ENCODE peak calls at places on chromosomes 3 and 15, in ten cellular contexts. K is AG20443; R is M059J; H is cerebellum; P is naive thymus-derived CD8-positive, alpha-beta T cell; Y is SJSA1; T is mesendoderm; F is astrocyte; A is SW480; M is GM23338. O is an unnamed sample.

GRCh38 chr3:129491794-129492193 is 36.6 kb upstream of the RHO start:
- DNase-seq in A (no peak), H (no peak), Y (peak; percentile 89), R (no peak), P (no peak), T (no peak), F (no peak), M (no peak), K (no peak), O (no peak)

GRCh38 chr15:89136818-89137772 is 48.8 kb downstream of the ABHD2 start:
- DNase-seq in K (peak; percentile 76), F (no peak), R (no peak), M (no peak), H (peak; percentile 87), T (no peak), Y (no peak), A (no peak), P (no peak), O (no peak)

GRCh38 chr3:120450261-120450913 is 405 bp downstream of the FSTL1 start:
- DNase-seq in A (peak; percentile 4), Y (no peak), F (no peak), M (peak; percentile 63), P (no peak), H (no peak), T (peak; percentile 61), K (peak; percentile 30), R (peak; percentile 63), O (no peak)

GRCh38 chr3:70225146-70225545 is 87.3 kb downstream of the MDFIC2 start:
- DNase-seq in H (no peak), A (no peak), K (no peak), T (no peak), M (no peak), R (no peak), F (no peak), P (no peak), Y (no peak), O (no peak)

GRCh38 chr3:21750831-21751391 is at the start of gene ZNF385D:
- DNase-seq in T (peak; percentile 97), F (peak; percentile 83), A (no peak), Y (no peak), P (no peak), R (peak; percentile 61), K (peak; percentile 78), M (peak; percentile 92), H (peak; percentile 55), O (no peak)

GRCh38 chr15:50358805-50359204 is 3.8 kb upstream of the GABPB1 start:
- DNase-seq in P (no peak), K (peak; percentile 45), H (no peak), R (peak; percentile 61), F (peak; percentile 36), A (peak; percentile 21), T (peak; percentile 83), Y (peak; percentile 44), M (peak; percentile 61), O (no peak)

GRCh38 chr3:125461896-125462295 is 58.1 kb downstream of the SNX4 start:
- DNase-seq in P (no peak), A (no peak), M (no peak), F (no peak), R (no peak), H (no peak), Y (no peak), T (no peak), K (no peak), O (no peak)

GRCh38 chr15:38085931-38086562 is 151.6 kb downstream of the TMCO5A start:
- DNase-seq in F (peak; percentile 89), Y (no peak), K (peak; percentile 37), R (peak; percentile 56), M (no peak), A (no peak), H (no peak), P (no peak), T (no peak), O (peak; percentile 81)

GRCh38 chr15:60722328-60723112 is 243.6 kb upstream of the ICE2 start:
- DNase-seq in T (no peak), P (no peak), F (no peak), Y (no peak), K (no peak), R (no peak), M (no peak), A (no peak), H (no peak), O (no peak)

GRCh38 chr3:193809106-193809505 is 216.1 kb downstream of the OPA1 start:
- DNase-seq in T (no peak), R (no peak), Y (no peak), M (no peak), K (no peak), P (no peak), F (no peak), H (no peak), A (no peak), O (no peak)

GRCh38 chr3:97340940-97341339 is 423.6 kb upstream of the ARL6 start:
- DNase-seq in T (peak; percentile 19), F (no peak), H (no peak), Y (no peak), P (no peak), M (peak; percentile 53), K (no peak), R (no peak), A (no peak), O (no peak)

GRCh38 chr3:140546649-140547048 is 131.2 kb upstream of the TRIM42 start:
- DNase-seq in A (no peak), F (no peak), R (peak; percentile 59), H (peak; percentile 2), P (no peak), T (peak; percentile 19), Y (no peak), K (no peak), M (peak; percentile 5), O (no peak)

GRCh38 chr15:40149339-40149738 is 11.5 kb upstream of the BUB1B start:
- DNase-seq in M (no peak), T (no peak), P (no peak), A (no peak), R (no peak), F (no peak), K (no peak), Y (no peak), H (no peak), O (no peak)

GRCh38 chr3:197546307-197547085 is 9.3 kb downstream of the BDH1 start:
- DNase-seq in R (no peak), P (no peak), F (no peak), A (no peak), M (no peak), H (no peak), T (no peak), Y (no peak), K (no peak), O (no peak)

GRCh38 chr3:138941259-138941885 is 5.6 kb downstream of the FOXL2 start:
- DNase-seq in F (no peak), H (no peak), K (no peak), P (no peak), A (peak; percentile 43), M (peak; percentile 86), R (peak; percentile 61), T (peak; percentile 83), Y (no peak), O (no peak)

GRCh38 chr3:188037965-188038581 is 115.9 kb upstream of the LPP start:
- DNase-seq in M (no peak), F (peak; percentile 57), A (peak; percentile 9), H (no peak), K (no peak), T (no peak), R (peak; percentile 83), Y (no peak), P (no peak), O (no peak)

GRCh38 chr15:44094776-44095175 is 100.3 kb downstream of the FRMD5 start:
- DNase-seq in H (no peak), T (no peak), Y (no peak), F (no peak), M (no peak), P (no peak), R (no peak), K (no peak), A (no peak), O (no peak)

GRCh38 chr3:184380627-184381260 is 890 bp downstream of the CHRD start:
- DNase-seq in A (no peak), F (no peak), H (no peak), M (no peak), K (peak; percentile 32), Y (no peak), P (no peak), R (no peak), T (no peak), O (no peak)

GRCh38 chr3:141275032-141275422 is 43.4 kb downstream of the PXYLP1 start:
- DNase-seq in P (no peak), M (no peak), T (no peak), H (no peak), Y (no peak), R (peak; percentile 97), K (peak; percentile 53), A (peak; percentile 49), F (peak; percentile 31), O (no peak)

GRCh38 chr3:124787490-124788195 is 57.4 kb downstream of the UMPS start:
- DNase-seq in P (no peak), M (no peak), T (no peak), R (peak; percentile 46), F (peak; percentile 73), Y (no peak), A (no peak), H (no peak), K (no peak), O (peak; percentile 93)

GRCh38 chr3:130528120-130528519 is 11.1 kb downstream of the COL6A6 start:
- DNase-seq in A (no peak), R (no peak), K (no peak), Y (no peak), H (no peak), P (no peak), M (no peak), F (no peak), T (no peak), O (no peak)

GRCh38 chr3:196323723-196324122 is 5.7 kb upstream of the DYNLT2B start:
- DNase-seq in Y (no peak), H (no peak), P (no peak), K (peak; percentile 36), T (peak; percentile 60), R (no peak), M (peak; percentile 71), A (no peak), F (no peak), O (no peak)

GRCh38 chr3:170740726-170741591 is 129.0 kb downstream of the RPL22L1 start:
- DNase-seq in M (no peak), K (peak; percentile 81), R (peak; percentile 97), P (no peak), A (peak; percentile 71), Y (peak; percentile 74), F (peak; percentile 78), T (no peak), H (peak; percentile 29), O (peak; percentile 93)

GRCh38 chr15:97521390-97521789 is 439.1 kb upstream of the ARRDC4 start:
- DNase-seq in T (no peak), H (no peak), K (no peak), F (no peak), A (no peak), Y (no peak), R (no peak), M (peak; percentile 11), P (no peak), O (no peak)

GRCh38 chr3:42653560-42654330 is at the start of gene ZBTB47:
- DNase-seq in H (no peak), P (no peak), K (peak; percentile 57), T (peak; percentile 41), M (peak; percentile 52), Y (no peak), A (peak; percentile 23), R (peak; percentile 50), F (no peak), O (peak; percentile 50)

GRCh38 chr3:29374255-29374654 is 93.4 kb downstream of the RBMS3 start:
- DNase-seq in A (no peak), R (no peak), Y (no peak), F (no peak), P (no peak), K (no peak), H (no peak), T (no peak), M (no peak), O (no peak)

GRCh38 chr3:171874251-171874679 is 31.1 kb downstream of the TMEM212 start:
- DNase-seq in P (no peak), A (no peak), R (peak; percentile 98), T (peak; percentile 78), K (peak; percentile 75), H (no peak), M (peak; percentile 47), F (peak; percentile 99), Y (peak; percentile 80), O (no peak)

GRCh38 chr3:82973810-82974209 is 1212.4 kb upstream of the GBE1 start:
- DNase-seq in H (no peak), A (no peak), R (peak; percentile 17), T (no peak), M (no peak), K (no peak), P (no peak), Y (no peak), F (no peak), O (no peak)

O was measured in pons.